ENCODE peak calls at places on chromosomes 11 and 22, in seven cellular contexts. A is stimulated activated CD4-positive, alpha-beta T cell treated with anti-CD3 and anti-CD28 coated beads, Interleukin-1b, Interleukin-23, amount 100 ng/mL, for 24 hours; N is CD4-positive, CD25-positive, alpha-beta regulatory T cell; M is activated CD4-positive, alpha-beta T cell treated with anti-CD3 and anti-CD28 coated beads, Interleukin-2, amount 50 U/mL, for 1 hour; J is NCI-H1092 treated with DMSO at 0.1 percent for 48 hours; H is effector CD4-positive, alpha-beta T cell; D is stromal cell of bone marrow. T is an unnamed sample.

GRCh38 chr22:48713266-48714205 is 1114.1 kb downstream of the BRD1 start:
- DNase-seq in A (no peak), N (no peak), M (no peak), J (no peak), H (no peak), D (peak), T (no peak)

GRCh38 chr11:83292709-83293435 is 6.7 kb upstream of the CCDC90B start:
- DNase-seq in A (no peak), N (no peak), M (no peak), J (peak), H (peak), D (peak), T (peak)

GRCh38 chr11:61737131-61737530 is 15.3 kb upstream of the MYRF start:
- DNase-seq in A (no peak), N (no peak), M (no peak), J (no peak), H (no peak), D (no peak), T (no peak)

GRCh38 chr11:62416596-62416995 is 2.2 kb upstream of the SCGB1A1 start:
- DNase-seq in A (no peak), N (no peak), M (no peak), J (no peak), H (no peak), D (no peak), T (no peak)

GRCh38 chr22:31923166-31923565 is 21.2 kb upstream of the YWHAH start:
- DNase-seq in A (no peak), N (no peak), M (no peak), J (no peak), H (no peak), D (no peak), T (no peak)

GRCh38 chr11:573146-573759 is 3.0 kb upstream of the PHRF1 start:
- DNase-seq in A (no peak), N (no peak), M (no peak), J (no peak), H (no peak), D (no peak), T (no peak)

GRCh38 chr11:45568031-45568430 is 97.4 kb downstream of the CHST1 start:
- DNase-seq in A (no peak), N (no peak), M (no peak), J (no peak), H (no peak), D (no peak), T (no peak)

GRCh38 chr11:101715281-101715680 is 131.5 kb upstream of the TRPC6 start:
- DNase-seq in A (no peak), N (no peak), M (no peak), J (no peak), H (no peak), D (no peak), T (no peak)

GRCh38 chr22:37747090-37747714 is 50.4 kb downstream of the TRIOBP start:
- DNase-seq in A (no peak), N (no peak), M (no peak), J (no peak), H (no peak), D (no peak), T (no peak)

GRCh38 chr11:105229257-105229656 is 89.7 kb upstream of the CARD18 start:
- DNase-seq in A (no peak), N (no peak), M (no peak), J (no peak), H (no peak), D (peak), T (no peak)

GRCh38 chr11:64710418-64711137 is 12.4 kb downstream of the NRXN2 start:
- DNase-seq in A (no peak), N (no peak), M (no peak), J (no peak), H (no peak), D (peak), T (no peak)

GRCh38 chr22:30324008-30324730 is 2.6 kb downstream of the TBC1D10A start:
- DNase-seq in A (no peak), N (no peak), M (peak), J (no peak), H (no peak), D (no peak), T (no peak)

GRCh38 chr22:49544286-49544685 is 283.4 kb downstream of the BRD1 start:
- DNase-seq in A (no peak), N (no peak), M (no peak), J (no peak), H (no peak), D (no peak), T (no peak)

GRCh38 chr11:68565768-68566167 is 105.2 kb downstream of the PPP6R3 start:
- DNase-seq in A (no peak), N (no peak), M (no peak), J (no peak), H (no peak), D (no peak), T (no peak)

GRCh38 chr22:35065796-35066218 is at the start of gene ISX:
- DNase-seq in A (no peak), N (no peak), M (no peak), J (peak), H (no peak), D (no peak), T (no peak)

GRCh38 chr11:131999084-131999483 is 628.7 kb downstream of the NTM start:
- DNase-seq in A (no peak), N (no peak), M (no peak), J (peak), H (no peak), D (no peak), T (no peak)

GRCh38 chr22:42134033-42135020 is 3.7 kb upstream of the CYP2D6 start:
- DNase-seq in A (no peak), N (no peak), M (no peak), J (no peak), H (no peak), D (peak), T (no peak)

GRCh38 chr11:2943711-2944118 is 14.5 kb upstream of the PHLDA2 start:
- DNase-seq in A (no peak), N (no peak), M (no peak), J (no peak), H (no peak), D (no peak), T (no peak)

GRCh38 chr11:2716376-2717095 is 16.7 kb upstream of the KCNQ1OT1 start:
- DNase-seq in A (no peak), N (no peak), M (no peak), J (no peak), H (no peak), D (no peak), T (no peak)

GRCh38 chr22:35611891-35612576 is 5.1 kb downstream of the MB start:
- DNase-seq in A (no peak), N (no peak), M (no peak), J (no peak), H (no peak), D (no peak), T (no peak)

GRCh38 chr22:35986085-35986484 is 42.5 kb downstream of the RBFOX2 start:
- DNase-seq in A (no peak), N (no peak), M (no peak), J (no peak), H (no peak), D (peak), T (no peak)

GRCh38 chr11:71435278-71435951 is 12.8 kb downstream of the DHCR7 start:
- DNase-seq in A (no peak), N (no peak), M (no peak), J (no peak), H (no peak), D (no peak), T (no peak)

GRCh38 chr22:23752090-23752691 is 1.3 kb upstream of the ZNF70 start:
- DNase-seq in A (no peak), N (no peak), M (no peak), J (no peak), H (no peak), D (no peak), T (peak)

GRCh38 chr11:11229691-11230090 is 123.4 kb downstream of the CSNK2A3 start:
- DNase-seq in A (no peak), N (no peak), M (no peak), J (no peak), H (no peak), D (no peak), T (no peak)

GRCh38 chr11:78801161-78801884 is 226.7 kb upstream of the NARS2 start:
- DNase-seq in A (no peak), N (no peak), M (no peak), J (peak), H (no peak), D (peak), T (no peak)

GRCh38 chr11:44658451-44658850 is 68.3 kb upstream of the TSPAN18 start:
- DNase-seq in A (no peak), N (no peak), M (peak), J (no peak), H (peak), D (no peak), T (no peak)

GRCh38 chr11:73245461-73245860 is 26.7 kb upstream of the P2RY6 start:
- DNase-seq in A (no peak), N (no peak), M (no peak), J (no peak), H (no peak), D (no peak), T (no peak)

GRCh38 chr22:22554324-22555284 is 4.5 kb downstream of the PRAME start:
- DNase-seq in A (no peak), N (no peak), M (no peak), J (no peak), H (no peak), D (no peak), T (no peak)

GRCh38 chr11:78725200-78725599 is 150.5 kb upstream of the NARS2 start:
- DNase-seq in A (no peak), N (no peak), M (no peak), J (no peak), H (no peak), D (no peak), T (no peak)

GRCh38 chr22:45612451-45612901 is 59.2 kb upstream of the ATXN10 start:
- DNase-seq in A (no peak), N (no peak), M (no peak), J (no peak), H (no peak), D (peak), T (no peak)

GRCh38 chr11:18617688-18618340 is 16.3 kb downstream of the SPTY2D1 start:
- DNase-seq in A (no peak), N (peak), M (peak), J (no peak), H (no peak), D (peak), T (no peak)

GRCh38 chr11:58286249-58286648 is 18.2 kb upstream of the OR10W1 start:
- DNase-seq in A (no peak), N (no peak), M (no peak), J (peak), H (no peak), D (peak), T (no peak)

GRCh38 chr22:20131856-20132685 is 467 bp downstream of the ZDHHC8 start:
- DNase-seq in A (no peak), N (peak), M (no peak), J (no peak), H (no peak), D (no peak), T (peak)

GRCh38 chr11:47144541-47144940 is 32.1 kb downstream of the ARFGAP2 start:
- DNase-seq in A (no peak), N (no peak), M (no peak), J (no peak), H (no peak), D (no peak), T (no peak)

GRCh38 chr22:45218974-45219373 is 21.7 kb downstream of the KIAA0930 start:
- DNase-seq in A (no peak), N (no peak), M (no peak), J (no peak), H (no peak), D (no peak), T (no peak)

GRCh38 chr11:32963721-32964120 is 52.0 kb upstream of the DEPDC7 start:
- DNase-seq in A (no peak), N (no peak), M (no peak), J (no peak), H (no peak), D (no peak), T (no peak)

GRCh38 chr11:23425379-23425778 is 565.1 kb upstream of the CCDC179 start:
- DNase-seq in A (no peak), N (no peak), M (no peak), J (no peak), H (no peak), D (no peak), T (no peak)

GRCh38 chr11:34053161-34053686 is 1.7 kb downstream of the CAPRIN1 start:
- DNase-seq in A (peak), N (peak), M (peak), J (peak), H (peak), D (peak), T (peak)

T was measured in B cell.